ENCODE peak calls at places on chromosomes 13 and 19, in five cellular contexts. One of them, this sample, is unnamed.

GRCh38 chr13:30796833-30797601 is 61.7 kb downstream of the ALOX5AP start:
- DNase-seq in right atrium auricular region: no peak
- DNase-seq in breast epithelium: peak; percentile 70
- DNase-seq in CD8-positive, alpha-beta memory T cell: no peak
- DNase-seq in thoracic aorta: no peak
- DNase-seq in this sample: no peak

GRCh38 chr13:40379794-40380608 is 286.4 kb downstream of the FOXO1 start:
- DNase-seq in right atrium auricular region: no peak
- DNase-seq in breast epithelium: no peak
- DNase-seq in CD8-positive, alpha-beta memory T cell: no peak
- DNase-seq in thoracic aorta: no peak
- DNase-seq in this sample: no peak

GRCh38 chr13:36859259-36859658 is 40.2 kb downstream of the RFXAP start:
- DNase-seq in right atrium auricular region: no peak
- DNase-seq in breast epithelium: no peak
- DNase-seq in CD8-positive, alpha-beta memory T cell: no peak
- DNase-seq in thoracic aorta: no peak
- DNase-seq in this sample: no peak

GRCh38 chr19:41795031-41795461 is 1.3 kb upstream of the CEACAM3 start:
- DNase-seq in right atrium auricular region: no peak
- DNase-seq in breast epithelium: no peak
- DNase-seq in CD8-positive, alpha-beta memory T cell: peak; percentile 37
- DNase-seq in thoracic aorta: no peak
- DNase-seq in this sample: peak; percentile 63

GRCh38 chr19:52307275-52307674 is 10.3 kb downstream of the ZNF480 start:
- DNase-seq in right atrium auricular region: no peak
- DNase-seq in breast epithelium: no peak
- DNase-seq in CD8-positive, alpha-beta memory T cell: no peak
- DNase-seq in thoracic aorta: no peak
- DNase-seq in this sample: no peak

GRCh38 chr13:110989331-110989730 is 74.5 kb upstream of the ANKRD10 start:
- DNase-seq in right atrium auricular region: no peak
- DNase-seq in breast epithelium: no peak
- DNase-seq in CD8-positive, alpha-beta memory T cell: no peak
- DNase-seq in thoracic aorta: no peak
- DNase-seq in this sample: no peak

GRCh38 chr19:483332-484072 is 12.8 kb upstream of the MADCAM1 start:
- DNase-seq in right atrium auricular region: no peak
- DNase-seq in breast epithelium: no peak
- DNase-seq in CD8-positive, alpha-beta memory T cell: no peak
- DNase-seq in thoracic aorta: no peak
- DNase-seq in this sample: no peak

GRCh38 chr13:33520480-33520839 is 234.9 kb upstream of the STARD13 start:
- DNase-seq in right atrium auricular region: no peak
- DNase-seq in breast epithelium: no peak
- DNase-seq in CD8-positive, alpha-beta memory T cell: no peak
- DNase-seq in thoracic aorta: no peak
- DNase-seq in this sample: no peak

GRCh38 chr13:21338156-21338555 is 120.9 kb downstream of the ZDHHC20 start:
- DNase-seq in right atrium auricular region: no peak
- DNase-seq in breast epithelium: no peak
- DNase-seq in CD8-positive, alpha-beta memory T cell: no peak
- DNase-seq in thoracic aorta: no peak
- DNase-seq in this sample: no peak

GRCh38 chr13:114022876-114023275 is 49.0 kb upstream of the C13orf46 start:
- DNase-seq in right atrium auricular region: no peak
- DNase-seq in breast epithelium: no peak
- DNase-seq in CD8-positive, alpha-beta memory T cell: no peak
- DNase-seq in thoracic aorta: no peak
- DNase-seq in this sample: no peak

GRCh38 chr19:16828990-16829821 is at the start of gene SIN3B:
- DNase-seq in right atrium auricular region: peak; percentile 80
- DNase-seq in breast epithelium: peak; percentile 83
- DNase-seq in CD8-positive, alpha-beta memory T cell: peak; percentile 81
- DNase-seq in thoracic aorta: no peak
- DNase-seq in this sample: peak; percentile 89

GRCh38 chr19:41753936-41754529 is 1.3 kb upstream of the CEACAM6 start:
- DNase-seq in right atrium auricular region: no peak
- DNase-seq in breast epithelium: no peak
- DNase-seq in CD8-positive, alpha-beta memory T cell: peak; percentile 49
- DNase-seq in thoracic aorta: no peak
- DNase-seq in this sample: peak; percentile 65

GRCh38 chr13:52159159-52159982 is at the start of gene NEK3:
- DNase-seq in right atrium auricular region: peak; percentile 82
- DNase-seq in breast epithelium: peak; percentile 59
- DNase-seq in CD8-positive, alpha-beta memory T cell: peak; percentile 30
- DNase-seq in thoracic aorta: peak; percentile 17
- DNase-seq in this sample: peak; percentile 55

GRCh38 chr19:7968008-7968795 is 24.7 kb upstream of the TIMM44 start:
- DNase-seq in right atrium auricular region: no peak
- DNase-seq in breast epithelium: no peak
- DNase-seq in CD8-positive, alpha-beta memory T cell: no peak
- DNase-seq in thoracic aorta: no peak
- DNase-seq in this sample: no peak

GRCh38 chr19:46881092-46881491 is 20.3 kb downstream of the ARHGAP35 start:
- DNase-seq in right atrium auricular region: no peak
- DNase-seq in breast epithelium: no peak
- DNase-seq in CD8-positive, alpha-beta memory T cell: no peak
- DNase-seq in thoracic aorta: no peak
- DNase-seq in this sample: no peak

GRCh38 chr13:64640002-64640401 is 2590.1 kb downstream of the PCDH9 start:
- DNase-seq in right atrium auricular region: no peak
- DNase-seq in breast epithelium: no peak
- DNase-seq in CD8-positive, alpha-beta memory T cell: no peak
- DNase-seq in thoracic aorta: no peak
- DNase-seq in this sample: no peak

GRCh38 chr19:30367421-30367820 is 4.8 kb upstream of the ZNF536 start:
- DNase-seq in right atrium auricular region: no peak
- DNase-seq in breast epithelium: no peak
- DNase-seq in CD8-positive, alpha-beta memory T cell: no peak
- DNase-seq in thoracic aorta: no peak
- DNase-seq in this sample: no peak

GRCh38 chr19:42175952-42176648 is 41.4 kb downstream of the DEDD2 start:
- DNase-seq in right atrium auricular region: no peak
- DNase-seq in breast epithelium: no peak
- DNase-seq in CD8-positive, alpha-beta memory T cell: no peak
- DNase-seq in thoracic aorta: no peak
- DNase-seq in this sample: no peak

GRCh38 chr13:97030705-97031452 is 36.6 kb upstream of the OXGR1 start:
- DNase-seq in right atrium auricular region: no peak
- DNase-seq in breast epithelium: no peak
- DNase-seq in CD8-positive, alpha-beta memory T cell: no peak
- DNase-seq in thoracic aorta: no peak
- DNase-seq in this sample: no peak

GRCh38 chr13:109979186-109979585 is 192.8 kb upstream of the IRS2 start:
- DNase-seq in right atrium auricular region: no peak
- DNase-seq in breast epithelium: no peak
- DNase-seq in CD8-positive, alpha-beta memory T cell: no peak
- DNase-seq in thoracic aorta: no peak
- DNase-seq in this sample: no peak

GRCh38 chr19:58398545-58398944 is 3.1 kb downstream of the RNF225 start:
- DNase-seq in right atrium auricular region: no peak
- DNase-seq in breast epithelium: no peak
- DNase-seq in CD8-positive, alpha-beta memory T cell: no peak
- DNase-seq in thoracic aorta: no peak
- DNase-seq in this sample: no peak

GRCh38 chr13:28579334-28579733 is 79.6 kb upstream of the POMP start:
- DNase-seq in right atrium auricular region: no peak
- DNase-seq in breast epithelium: no peak
- DNase-seq in CD8-positive, alpha-beta memory T cell: no peak
- DNase-seq in thoracic aorta: no peak
- DNase-seq in this sample: no peak

GRCh38 chr13:111853766-111854165 is 213.2 kb upstream of the SOX1 start:
- DNase-seq in right atrium auricular region: peak; percentile 47
- DNase-seq in breast epithelium: no peak
- DNase-seq in CD8-positive, alpha-beta memory T cell: no peak
- DNase-seq in thoracic aorta: no peak
- DNase-seq in this sample: no peak

GRCh38 chr13:20526664-20527063 is 1.0 kb upstream of the CRYL1 start:
- DNase-seq in right atrium auricular region: no peak
- DNase-seq in breast epithelium: no peak
- DNase-seq in CD8-positive, alpha-beta memory T cell: no peak
- DNase-seq in thoracic aorta: no peak
- DNase-seq in this sample: no peak

GRCh38 chr19:3360494-3361383 is 5.6 kb upstream of the NFIC start:
- DNase-seq in right atrium auricular region: peak; percentile 83
- DNase-seq in breast epithelium: no peak
- DNase-seq in CD8-positive, alpha-beta memory T cell: peak; percentile 57
- DNase-seq in thoracic aorta: no peak
- DNase-seq in this sample: peak; percentile 70

GRCh38 chr19:16969127-16969526 is 57.5 kb downstream of the CPAMD8 start:
- DNase-seq in right atrium auricular region: no peak
- DNase-seq in breast epithelium: peak; percentile 9
- DNase-seq in CD8-positive, alpha-beta memory T cell: no peak
- DNase-seq in thoracic aorta: no peak
- DNase-seq in this sample: no peak

GRCh38 chr19:15417699-15418098 is 1.1 kb downstream of the AKAP8L start:
- DNase-seq in right atrium auricular region: no peak
- DNase-seq in breast epithelium: no peak
- DNase-seq in CD8-positive, alpha-beta memory T cell: no peak
- DNase-seq in thoracic aorta: no peak
- DNase-seq in this sample: no peak

GRCh38 chr19:3249408-3249807 is 24.9 kb downstream of the CELF5 start:
- DNase-seq in right atrium auricular region: no peak
- DNase-seq in breast epithelium: no peak
- DNase-seq in CD8-positive, alpha-beta memory T cell: no peak
- DNase-seq in thoracic aorta: no peak
- DNase-seq in this sample: no peak

GRCh38 chr19:31068268-31068667 is 281.0 kb downstream of the TSHZ3 start:
- DNase-seq in right atrium auricular region: no peak
- DNase-seq in breast epithelium: no peak
- DNase-seq in CD8-positive, alpha-beta memory T cell: no peak
- DNase-seq in thoracic aorta: no peak
- DNase-seq in this sample: no peak

DNA sequence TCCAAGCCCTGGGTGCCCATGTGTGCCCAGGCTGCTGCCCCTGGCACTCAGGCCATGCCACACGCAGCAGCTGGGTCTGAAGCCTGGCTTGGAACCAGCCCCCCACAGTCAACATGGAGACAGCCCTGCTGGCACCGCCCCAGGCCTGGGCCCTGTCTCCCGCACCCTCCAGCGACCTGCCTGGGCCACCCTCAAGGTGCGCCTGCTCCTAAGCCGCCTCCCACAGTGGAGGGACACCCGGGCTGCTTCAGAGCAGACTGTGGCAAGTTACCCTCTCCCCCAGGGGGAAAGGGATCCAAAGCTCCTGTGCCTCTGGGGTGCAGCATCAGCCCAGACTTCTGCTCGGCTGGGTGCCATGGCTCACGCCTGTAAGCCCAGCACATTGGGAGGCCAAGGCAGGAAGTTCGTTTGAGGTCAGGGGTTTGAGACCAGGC is 15.8 kb downstream of the ELL start:
- DNase-seq in right atrium auricular region: no peak
- DNase-seq in breast epithelium: no peak
- DNase-seq in CD8-positive, alpha-beta memory T cell: no peak
- DNase-seq in thoracic aorta: no peak
- DNase-seq in this sample: no peak
- H3K4me1 ChIP-seq in right atrium auricular region: peaks cover 97% of the 10 kb centered on the region
- H3K4me1 ChIP-seq in breast epithelium: peaks cover 38% of the 10 kb centered on the region
- H3K4me1 ChIP-seq in CD8-positive, alpha-beta memory T cell: peaks cover 91% of the 10 kb centered on the region
- H3K4me1 ChIP-seq in thoracic aorta: peaks cover 96% of the 10 kb centered on the region
- H3K4me1 ChIP-seq in this sample: peaks cover 94% of the 10 kb centered on the region

GRCh38 chr19:55635334-55635717 is 5.5 kb upstream of the ZNF580 start:
- DNase-seq in right atrium auricular region: no peak
- DNase-seq in breast epithelium: no peak
- DNase-seq in CD8-positive, alpha-beta memory T cell: no peak
- DNase-seq in thoracic aorta: no peak
- DNase-seq in this sample: peak; percentile 57
- H3K4me1 ChIP-seq in right atrium auricular region: peaks cover 45% of the 10 kb centered on the region
- H3K4me1 ChIP-seq in breast epithelium: no peaks in the 10 kb centered on the region
- H3K4me1 ChIP-seq in CD8-positive, alpha-beta memory T cell: peaks cover 56% of the 10 kb centered on the region
- H3K4me1 ChIP-seq in thoracic aorta: peaks cover 54% of the 10 kb centered on the region
- H3K4me1 ChIP-seq in this sample: peaks cover 55% of the 10 kb centered on the region

GRCh38 chr19:33507021-33507956 is 14.3 kb downstream of the PEPD start:
- DNase-seq in right atrium auricular region: no peak
- DNase-seq in breast epithelium: no peak
- DNase-seq in CD8-positive, alpha-beta memory T cell: no peak
- DNase-seq in thoracic aorta: no peak
- DNase-seq in this sample: no peak

GRCh38 chr19:33503791-33504444 is 17.7 kb downstream of the PEPD start:
- DNase-seq in right atrium auricular region: no peak
- DNase-seq in breast epithelium: no peak
- DNase-seq in CD8-positive, alpha-beta memory T cell: no peak
- DNase-seq in thoracic aorta: no peak
- DNase-seq in this sample: no peak

GRCh38 chr19:33505168-33505567 is 16.4 kb downstream of the PEPD start:
- DNase-seq in right atrium auricular region: no peak
- DNase-seq in breast epithelium: no peak
- DNase-seq in CD8-positive, alpha-beta memory T cell: no peak
- DNase-seq in thoracic aorta: no peak
- DNase-seq in this sample: no peak

GRCh38 chr19:33506498-33506897 is 15.1 kb downstream of the PEPD start:
- DNase-seq in right atrium auricular region: no peak
- DNase-seq in breast epithelium: no peak
- DNase-seq in CD8-positive, alpha-beta memory T cell: no peak
- DNase-seq in thoracic aorta: no peak
- DNase-seq in this sample: no peak

DNA sequence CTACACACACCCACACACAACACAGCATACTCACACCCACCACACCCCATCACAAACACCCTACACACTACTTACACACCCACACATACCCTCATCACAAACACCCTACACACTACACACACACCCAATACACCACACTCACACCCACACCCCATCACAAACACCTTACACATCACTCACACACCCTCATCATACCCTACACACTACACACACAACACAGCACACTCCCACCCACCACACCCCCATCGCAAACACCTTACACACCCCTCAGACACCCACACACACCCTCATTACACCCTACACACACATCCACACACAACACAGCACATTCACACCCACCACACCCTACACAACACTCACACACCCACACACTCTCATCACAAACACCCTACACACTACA is 15.8 kb downstream of the PEPD start:
- DNase-seq in right atrium auricular region: no peak
- DNase-seq in breast epithelium: no peak
- DNase-seq in CD8-positive, alpha-beta memory T cell: no peak
- DNase-seq in thoracic aorta: no peak
- DNase-seq in this sample: no peak
- H3K4me1 ChIP-seq in right atrium auricular region: peaks cover 5% of the 10 kb centered on the region
- H3K4me1 ChIP-seq in breast epithelium: peaks cover 9% of the 10 kb centered on the region
- H3K4me1 ChIP-seq in CD8-positive, alpha-beta memory T cell: no peaks in the 10 kb centered on the region
- H3K4me1 ChIP-seq in thoracic aorta: no peaks in the 10 kb centered on the region
- H3K4me1 ChIP-seq in this sample: no peaks in the 10 kb centered on the region

GRCh38 chr13:45316996-45317395 is 24.0 kb downstream of the TPT1 start:
- DNase-seq in right atrium auricular region: no peak
- DNase-seq in breast epithelium: no peak
- DNase-seq in CD8-positive, alpha-beta memory T cell: no peak
- DNase-seq in thoracic aorta: no peak
- DNase-seq in this sample: no peak

GRCh38 chr13:45314822-45315221 is 26.2 kb downstream of the TPT1 start:
- DNase-seq in right atrium auricular region: no peak
- DNase-seq in breast epithelium: no peak
- DNase-seq in CD8-positive, alpha-beta memory T cell: no peak
- DNase-seq in thoracic aorta: no peak
- DNase-seq in this sample: no peak

GRCh38 chr13:45321230-45321629 is 19.8 kb downstream of the TPT1 start:
- DNase-seq in right atrium auricular region: no peak
- DNase-seq in breast epithelium: no peak
- DNase-seq in CD8-positive, alpha-beta memory T cell: no peak
- DNase-seq in thoracic aorta: no peak
- DNase-seq in this sample: no peak

GRCh38 chr13:45315520-45316167 is 25.3 kb downstream of the TPT1 start:
- DNase-seq in right atrium auricular region: no peak
- DNase-seq in breast epithelium: no peak
- DNase-seq in CD8-positive, alpha-beta memory T cell: no peak
- DNase-seq in thoracic aorta: no peak
- DNase-seq in this sample: no peak

GRCh38 chr13:45316210-45316799 is 24.7 kb downstream of the TPT1 start:
- DNase-seq in right atrium auricular region: no peak
- DNase-seq in breast epithelium: no peak
- DNase-seq in CD8-positive, alpha-beta memory T cell: no peak
- DNase-seq in thoracic aorta: no peak
- DNase-seq in this sample: no peak
- H3K4me1 ChIP-seq in right atrium auricular region: no peaks in the 10 kb centered on the region
- H3K4me1 ChIP-seq in breast epithelium: no peaks in the 10 kb centered on the region
- H3K4me1 ChIP-seq in CD8-positive, alpha-beta memory T cell: peaks cover 7% of the 10 kb centered on the region
- H3K4me1 ChIP-seq in thoracic aorta: peaks cover 28% of the 10 kb centered on the region
- H3K4me1 ChIP-seq in this sample: peaks cover 6% of the 10 kb centered on the region

This sample was measured in CD4-positive, alpha-beta memory T cell.